ENCODE peak calls at places on chromosome 10, in nine cellular contexts. V, J, R, G, U, X, O, F and Z are unnamed samples.

GRCh38 chr10:29883231-29883630 is 176.2 kb downstream of the JCAD start:
- DNase-seq in F (no peak), G (no peak), O (no peak), U (no peak), V (no peak), X (no peak), J (no peak), R (no peak), Z (no peak)

GRCh38 chr10:114615600-114616007 is 42.5 kb downstream of the ABLIM1 start:
- DNase-seq in V (no peak), U (no peak), O (no peak), J (no peak), R (no peak), X (no peak), G (no peak), F (no peak), Z (no peak)

GRCh38 chr10:44853148-44853734 is 57.9 kb upstream of the TMEM72 start:
- DNase-seq in X (no peak), J (no peak), F (no peak), R (no peak), V (no peak), O (peak; percentile 78), U (no peak), G (no peak), Z (no peak)

GRCh38 chr10:43045631-43046287 is 31.1 kb upstream of the RET start:
- DNase-seq in O (no peak), U (no peak), J (peak; percentile 40), R (peak; percentile 40), F (no peak), V (no peak), G (no peak), X (peak; percentile 5), Z (no peak)

GRCh38 chr10:59719374-59719773 is 9.7 kb upstream of the SLC16A9 start:
- DNase-seq in V (no peak), J (no peak), O (no peak), R (no peak), U (no peak), X (no peak), F (no peak), G (no peak), Z (no peak)

GRCh38 chr10:36671607-36672006 is 453.8 kb upstream of the ANKRD30A start:
- DNase-seq in J (no peak), U (peak; percentile 44), G (no peak), X (no peak), O (peak; percentile 68), V (no peak), R (no peak), F (no peak), Z (no peak)

GRCh38 chr10:1670541-1671365 is 66.6 kb downstream of the ADARB2 start:
- DNase-seq in J (peak; percentile 28), X (no peak), V (no peak), G (no peak), O (no peak), R (no peak), U (no peak), F (no peak), Z (no peak)

GRCh38 chr10:117541405-117541908 is 1.1 kb upstream of the EMX2 start:
- DNase-seq in U (no peak), V (no peak), F (no peak), X (no peak), G (peak; percentile 68), O (no peak), J (peak; percentile 90), R (no peak), Z (no peak)

GRCh38 chr10:78196964-78197363 is 163.3 kb downstream of the RPS24 start:
- DNase-seq in F (no peak), R (peak; percentile 50), V (no peak), J (no peak), G (no peak), X (no peak), O (peak; percentile 68), U (peak; percentile 49), Z (no peak)

GRCh38 chr10:91540714-91541113 is 92.2 kb downstream of the PPP1R3C start:
- DNase-seq in J (no peak), G (no peak), V (no peak), F (no peak), R (no peak), U (no peak), X (no peak), O (no peak), Z (no peak)

GRCh38 chr10:45514283-45515270 is 140.6 kb downstream of the ALOX5 start:
- DNase-seq in J (no peak), X (no peak), U (no peak), F (no peak), V (no peak), G (no peak), O (peak; percentile 12), R (no peak), Z (no peak)

GRCh38 chr10:17607603-17608332 is 9.4 kb downstream of the HACD1 start:
- DNase-seq in X (no peak), V (peak; percentile 72), R (no peak), J (peak; percentile 45), O (peak; percentile 74), F (no peak), G (no peak), U (peak; percentile 67), Z (peak; percentile 42)

GRCh38 chr10:127148066-127148932 is 48.1 kb downstream of the INSYN2A start:
- DNase-seq in R (no peak), G (no peak), F (no peak), V (no peak), U (peak; percentile 72), J (no peak), O (peak; percentile 86), X (no peak), Z (no peak)

GRCh38 chr10:110179220-110179619 is 28.2 kb upstream of the MXI1 start:
- DNase-seq in X (no peak), F (no peak), J (no peak), G (no peak), O (no peak), R (no peak), V (no peak), U (no peak), Z (peak; percentile 53)

GRCh38 chr10:93680414-93681047 is 21.9 kb downstream of the FRA10AC1 start:
- DNase-seq in F (no peak), J (no peak), V (peak; percentile 70), O (peak; percentile 70), X (no peak), U (peak; percentile 69), G (no peak), R (no peak), Z (no peak)

GRCh38 chr10:89515031-89515841 is 20.2 kb downstream of the SLC16A12 start:
- DNase-seq in R (no peak), G (no peak), F (no peak), J (no peak), X (no peak), V (no peak), O (peak; percentile 95), U (no peak), Z (no peak)

GRCh38 chr10:16948335-16948734 is 131.1 kb upstream of the RSU1 start:
- DNase-seq in V (no peak), G (no peak), O (no peak), U (no peak), J (no peak), R (no peak), F (no peak), X (no peak), Z (no peak)

GRCh38 chr10:100985336-100985735 is 2.0 kb downstream of the MRPL43 start:
- DNase-seq in R (no peak), F (no peak), O (no peak), G (no peak), X (no peak), J (no peak), V (no peak), U (no peak), Z (no peak)
- TF ChIP-seq CTCF in R (no peak), F (no peak), O (no peak), G (no peak), X (no peak), J (no peak), V (peak; percentile 32), U (no peak), Z (no peak)

DNA sequence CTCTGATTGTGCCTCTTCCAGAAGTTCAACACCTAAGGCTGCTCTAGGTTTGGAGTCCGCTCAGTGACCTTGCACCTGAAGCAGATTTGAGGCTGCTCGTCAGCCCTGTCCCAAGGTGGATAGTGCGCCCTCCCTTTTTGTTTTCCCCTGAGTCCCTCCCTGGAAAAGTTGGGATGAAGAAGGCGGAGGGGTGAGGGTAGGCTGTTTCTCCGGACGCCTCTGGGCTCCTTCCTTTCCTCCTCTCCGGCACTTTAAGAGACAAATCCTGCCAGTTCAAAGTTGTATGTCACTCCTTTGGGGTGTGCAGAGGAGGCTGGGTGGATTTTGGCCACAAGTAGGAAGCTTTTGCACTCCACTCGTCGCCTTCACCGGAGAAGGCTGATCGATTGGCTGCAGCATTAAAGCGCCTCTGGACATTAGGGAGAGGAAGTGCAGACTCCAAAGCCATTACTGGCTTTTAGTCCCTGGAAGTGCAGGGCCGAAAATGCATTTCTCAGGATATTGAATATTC is 81.9 kb upstream of the PRKG1 start:
- DNase-seq in V (no peak), F (no peak), X (no peak), J (peak; percentile 76), O (peak; percentile 54), R (no peak), U (no peak), G (peak; percentile 20), Z (no peak)
- TF ChIP-seq CTCF in V (no peak), F (no peak), X (no peak), J (no peak), O (no peak), R (no peak), U (no peak), G (no peak), Z (no peak)

GRCh38 chr10:72069751-72070501 is 18.4 kb downstream of the SPOCK2 start:
- DNase-seq in F (no peak), U (no peak), G (peak; percentile 60), V (no peak), X (no peak), R (no peak), J (peak; percentile 84), O (no peak), Z (no peak)
- TF ChIP-seq CTCF in F (no peak), U (peak; percentile 21), G (no peak), V (peak; percentile 62), X (no peak), R (no peak), J (peak; percentile 75), O (peak; percentile 16), Z (peak; percentile 40)

DNA sequence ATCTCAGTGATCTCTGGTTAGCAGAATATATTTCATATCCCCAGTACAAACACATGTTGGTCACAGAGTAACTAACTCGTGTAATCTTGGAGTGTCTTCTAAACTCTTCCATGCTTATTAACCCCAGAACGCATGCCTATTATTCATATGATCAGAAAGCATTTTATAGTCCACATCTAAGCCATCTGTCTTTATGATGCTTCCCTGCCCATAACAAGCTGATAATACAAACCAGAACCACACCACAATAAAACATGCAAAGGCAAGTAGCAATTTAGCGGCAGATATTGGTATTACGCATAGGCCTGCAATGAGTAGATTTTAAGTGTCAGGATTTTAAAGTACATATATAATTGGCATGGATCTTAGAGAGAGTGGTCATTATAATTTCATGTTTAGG is 120.0 kb upstream of the PRKCQ start:
- DNase-seq in F (no peak), R (no peak), V (no peak), J (no peak), O (no peak), G (no peak), U (no peak), X (no peak), Z (no peak)
- TF ChIP-seq CTCF in F (no peak), R (no peak), V (no peak), J (no peak), O (no peak), G (no peak), U (no peak), X (no peak), Z (no peak)